ENCODE peak calls at places on chromosome 6, in ten cellular contexts. P is uterus; M is neural progenitor cell; X is heart left ventricle; I is effector memory CD4-positive, alpha-beta T cell; G is A549; E is Karpas-422; Y is pancreas; D is neuronal stem cell; B is left ventricle myocardium inferior. T is an unnamed sample.

GRCh38 chr6:39342692-39343460 is 20.4 kb upstream of the KCNK16 start:
- DNase-seq in D (no peak), Y (no peak), P (no peak), E (no peak), X (no peak), I (no peak), B (no peak), G (no peak), M (no peak), T (no peak)

GRCh38 chr6:160277546-160277945 is 18.9 kb upstream of the SLC22A2 start:
- DNase-seq in X (peak; percentile 17), P (no peak), G (no peak), M (no peak), I (no peak), E (no peak), B (no peak), Y (no peak), D (no peak), T (no peak)

GRCh38 chr6:52522655-52523054 is 54.2 kb downstream of the TRAM2 start:
- DNase-seq in B (no peak), P (no peak), X (no peak), E (no peak), D (no peak), Y (no peak), I (no peak), M (no peak), G (no peak), T (no peak)

GRCh38 chr6:126873351-126873750 is 245.1 kb upstream of the RSPO3 start:
- DNase-seq in P (no peak), I (no peak), E (no peak), M (no peak), B (no peak), G (no peak), Y (no peak), X (no peak), D (no peak), T (no peak)

GRCh38 chr6:126660376-126660775 is 320.5 kb downstream of the CENPW start:
- DNase-seq in Y (no peak), P (no peak), G (no peak), X (no peak), E (no peak), B (no peak), M (no peak), I (no peak), D (no peak), T (no peak)

GRCh38 chr6:24234043-24234442 is 108.0 kb downstream of the NRSN1 start:
- DNase-seq in X (no peak), Y (no peak), M (no peak), G (no peak), I (no peak), E (no peak), P (no peak), B (no peak), D (no peak), T (no peak)

GRCh38 chr6:149075616-149076354 is 241.7 kb upstream of the TAB2 start:
- DNase-seq in G (no peak), M (no peak), B (no peak), I (no peak), Y (no peak), E (no peak), X (no peak), D (no peak), P (no peak), T (no peak)

GRCh38 chr6:134177753-134178229 is 125.4 kb upstream of the SLC2A12 start:
- DNase-seq in Y (no peak), M (no peak), B (no peak), X (no peak), P (peak; percentile 24), I (no peak), E (no peak), D (no peak), G (no peak), T (no peak)

GRCh38 chr6:52454556-52454955 is 34.4 kb downstream of the EFHC1 start:
- DNase-seq in B (no peak), G (no peak), I (no peak), M (no peak), Y (no peak), P (no peak), E (no peak), X (no peak), D (no peak), T (peak; percentile 3)

GRCh38 chr6:22343864-22344263 is 47.0 kb upstream of the PRL start:
- DNase-seq in P (no peak), E (no peak), D (no peak), M (no peak), Y (no peak), X (no peak), G (no peak), B (no peak), I (no peak), T (no peak)

GRCh38 chr6:13074746-13075490 is 253.4 kb downstream of the TBC1D7 start:
- DNase-seq in P (no peak), Y (no peak), X (no peak), D (no peak), B (no peak), I (no peak), M (no peak), G (no peak), E (no peak), T (no peak)

GRCh38 chr6:45619994-45620471 is 242.3 kb upstream of the SUPT3H start:
- DNase-seq in E (no peak), D (no peak), M (no peak), Y (no peak), I (no peak), P (no peak), G (no peak), X (no peak), B (no peak), T (no peak)

GRCh38 chr6:92588126-92588525 is 831.2 kb downstream of the EPHA7 start:
- DNase-seq in X (no peak), E (no peak), M (no peak), B (no peak), P (no peak), G (no peak), D (no peak), Y (no peak), I (no peak), T (no peak)

GRCh38 chr6:11710968-11711643 is 67.5 kb downstream of the ADTRP start:
- DNase-seq in G (no peak), Y (no peak), M (no peak), X (no peak), P (no peak), B (no peak), E (no peak), I (no peak), D (no peak), T (no peak)

GRCh38 chr6:17703256-17703694 is 3.5 kb downstream of the NUP153 start:
- DNase-seq in X (no peak), D (no peak), P (peak; percentile 60), M (no peak), I (no peak), Y (no peak), G (peak; percentile 39), E (peak; percentile 60), B (no peak), T (peak; percentile 55)

GRCh38 chr6:127869772-127870404 is 31.0 kb downstream of the THEMIS start:
- DNase-seq in G (no peak), X (no peak), E (no peak), Y (no peak), M (peak; percentile 44), D (no peak), P (no peak), I (no peak), B (no peak), T (no peak)

GRCh38 chr6:1607557-1608221 is 2.0 kb upstream of the FOXC1 start:
- DNase-seq in I (no peak), G (no peak), X (no peak), Y (no peak), E (no peak), M (peak; percentile 88), D (no peak), B (no peak), P (no peak), T (no peak)
- H3K4me3 ChIP-seq in I (no peak overlapping the region), G (no peak overlapping the region), X (no peak overlapping the region), Y (no peak overlapping the region), E (no peak overlapping the region), M (peak overlapping the region; percentile 38), D (no peak overlapping the region), B (peak overlapping the region; percentile 77), P (no peak overlapping the region), T (no peak overlapping the region)

GRCh38 chr6:15881150-15881549 is 218.3 kb upstream of the DTNBP1 start:
- DNase-seq in E (no peak), Y (no peak), G (no peak), P (no peak), M (no peak), X (peak; percentile 65), B (no peak), D (no peak), I (no peak), T (no peak)
- H3K4me1 ChIP-seq in E (peaks cover 13% of the 10 kb centered on the region), Y (no peaks in the 10 kb centered on the region), G (no peaks in the 10 kb centered on the region), P (no peaks in the 10 kb centered on the region), M (no peaks in the 10 kb centered on the region), X (peaks cover 16% of the 10 kb centered on the region), B (peaks cover 17% of the 10 kb centered on the region), D (no peaks in the 10 kb centered on the region), I (no peaks in the 10 kb centered on the region), T (peaks cover 23% of the 10 kb centered on the region)

DNA sequence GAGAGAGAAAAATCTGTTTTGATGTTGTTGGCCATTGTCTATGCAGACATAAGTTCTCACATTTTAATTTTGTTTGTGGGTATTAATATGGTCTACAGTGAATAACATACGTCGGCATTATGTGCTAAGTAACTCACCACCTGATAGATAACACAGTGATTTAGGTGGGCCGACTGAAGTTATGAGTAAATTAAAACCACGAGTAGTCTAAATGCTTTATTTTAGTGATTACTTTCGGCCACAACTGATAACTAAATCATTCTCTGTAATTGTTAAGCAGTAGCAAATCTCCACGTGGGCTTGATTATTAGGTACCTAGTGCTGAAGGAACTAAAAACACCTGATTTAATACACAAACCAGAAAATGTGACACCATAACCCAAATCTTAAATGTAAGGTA is 1.2 kb downstream of the DOP1A start:
- DNase-seq in X (no peak), G (no peak), D (no peak), P (no peak), I (no peak), B (no peak), M (no peak), E (peak; percentile 50), Y (no peak), T (no peak)
- H3K4me3 ChIP-seq in X (peak overlapping the region; percentile 84), G (peak overlapping the region; percentile 92), D (no peak overlapping the region), P (peak overlapping the region; percentile 95), I (peak overlapping the region; percentile 90), B (peak overlapping the region; percentile 80), M (peak overlapping the region; percentile 72), E (peak overlapping the region; percentile 86), Y (peak overlapping the region; percentile 63), T (peak overlapping the region; percentile 65)

GRCh38 chr6:111855775-111856174 is 17.5 kb downstream of the FYN start:
- DNase-seq in G (no peak), D (no peak), I (no peak), X (no peak), B (no peak), M (no peak), Y (no peak), P (no peak), E (no peak), T (no peak)
- H3K4me1 ChIP-seq in G (no peaks in the 10 kb centered on the region), D (peaks cover 47% of the 10 kb centered on the region), I (peaks cover 54% of the 10 kb centered on the region), X (peaks cover 64% of the 10 kb centered on the region), B (peaks cover 91% of the 10 kb centered on the region), M (peaks cover 21% of the 10 kb centered on the region), Y (no peaks in the 10 kb centered on the region), P (no peaks in the 10 kb centered on the region), E (peaks cover 99% of the 10 kb centered on the region), T (peaks cover 11% of the 10 kb centered on the region)

GRCh38 chr6:131061041-131061770 is 1.8 kb downstream of the EPB41L2 start:
- DNase-seq in Y (no peak), B (no peak), P (no peak), E (no peak), X (no peak), D (peak; percentile 9), I (no peak), G (peak; percentile 52), M (peak; percentile 44), T (peak; percentile 52)
- H3K4me3 ChIP-seq in Y (peak overlapping the region; percentile 80), B (peak overlapping the region; percentile 96), P (peak overlapping the region; percentile 99), E (no peak overlapping the region), X (peak overlapping the region; percentile 66), D (no peak overlapping the region), I (peak overlapping the region; percentile 98), G (peak overlapping the region; percentile 97), M (peak overlapping the region; percentile 73), T (peak overlapping the region; percentile 88)